ENCODE peak calls at places on chromosome 21, in seven cellular contexts. S, N, O, W, U, C and D are unnamed samples.

GRCh38 chr21:46291561-46291960 is 5.4 kb downstream of the YBEY start:
- DNase-seq in S (no peak), U (no peak), W (no peak), O (no peak), C (no peak), N (no peak), D (no peak)

GRCh38 chr21:34534522-34534921 is 22.5 kb upstream of the KCNE1 start:
- DNase-seq in W (no peak), S (no peak), O (no peak), U (no peak), C (no peak), N (peak; percentile 46), D (no peak)

GRCh38 chr21:26846036-26846931 is 1.1 kb upstream of the ADAMTS1 start:
- DNase-seq in C (peak; percentile 91), O (peak; percentile 71), W (no peak), U (peak; percentile 71), S (peak; percentile 76), N (peak; percentile 85), D (no peak)

GRCh38 chr21:23016617-23017016 is 2018.4 kb downstream of the NCAM2 start:
- DNase-seq in S (no peak), U (no peak), W (no peak), N (no peak), C (no peak), O (no peak), D (no peak)

GRCh38 chr21:21238882-21239400 is 240.7 kb downstream of the NCAM2 start:
- DNase-seq in W (no peak), S (no peak), N (no peak), C (no peak), U (no peak), O (no peak), D (no peak)

GRCh38 chr21:39911286-39911685 is 44.0 kb downstream of the PCP4 start:
- DNase-seq in N (no peak), C (no peak), W (no peak), S (no peak), O (no peak), U (no peak), D (no peak)

GRCh38 chr21:25999935-26000582 is 170.5 kb downstream of the APP start:
- DNase-seq in W (peak; percentile 12), U (no peak), C (no peak), N (no peak), S (no peak), O (no peak), D (no peak)

GRCh38 chr21:38985423-38986378 is 180.0 kb downstream of the ETS2 start:
- DNase-seq in C (peak; percentile 72), S (peak; percentile 93), W (no peak), O (peak; percentile 72), N (peak; percentile 100), U (peak; percentile 93), D (peak; percentile 95)

GRCh38 chr21:36839123-36839522 is 127.3 kb downstream of the HLCS start:
- DNase-seq in O (no peak), W (no peak), N (peak; percentile 42), U (peak; percentile 67), S (no peak), C (no peak), D (no peak)

GRCh38 chr21:40768056-40768455 is 78.9 kb downstream of the DSCAM start:
- DNase-seq in O (no peak), S (no peak), W (no peak), N (no peak), U (no peak), C (no peak), D (no peak)

GRCh38 chr21:25506268-25506667 is 101.0 kb downstream of the MRPL39 start:
- DNase-seq in O (no peak), C (no peak), S (no peak), N (no peak), U (no peak), W (no peak), D (no peak)

GRCh38 chr21:22842875-22843274 is 1844.7 kb downstream of the NCAM2 start:
- DNase-seq in W (no peak), N (no peak), U (no peak), S (no peak), O (no peak), C (no peak), D (no peak)

GRCh38 chr21:35231115-35231514 is 182.0 kb upstream of the RUNX1 start:
- DNase-seq in S (no peak), O (no peak), W (no peak), C (no peak), U (no peak), N (no peak), D (no peak)

GRCh38 chr21:35873441-35873840 is 186.9 kb downstream of the SETD4 start:
- DNase-seq in W (no peak), O (no peak), S (no peak), U (no peak), N (no peak), C (no peak), D (no peak)

GRCh38 chr21:34844924-34845238 is 176.1 kb downstream of the CLIC6 start:
- DNase-seq in U (no peak), O (no peak), W (no peak), S (no peak), N (no peak), C (no peak), D (no peak)

DNA sequence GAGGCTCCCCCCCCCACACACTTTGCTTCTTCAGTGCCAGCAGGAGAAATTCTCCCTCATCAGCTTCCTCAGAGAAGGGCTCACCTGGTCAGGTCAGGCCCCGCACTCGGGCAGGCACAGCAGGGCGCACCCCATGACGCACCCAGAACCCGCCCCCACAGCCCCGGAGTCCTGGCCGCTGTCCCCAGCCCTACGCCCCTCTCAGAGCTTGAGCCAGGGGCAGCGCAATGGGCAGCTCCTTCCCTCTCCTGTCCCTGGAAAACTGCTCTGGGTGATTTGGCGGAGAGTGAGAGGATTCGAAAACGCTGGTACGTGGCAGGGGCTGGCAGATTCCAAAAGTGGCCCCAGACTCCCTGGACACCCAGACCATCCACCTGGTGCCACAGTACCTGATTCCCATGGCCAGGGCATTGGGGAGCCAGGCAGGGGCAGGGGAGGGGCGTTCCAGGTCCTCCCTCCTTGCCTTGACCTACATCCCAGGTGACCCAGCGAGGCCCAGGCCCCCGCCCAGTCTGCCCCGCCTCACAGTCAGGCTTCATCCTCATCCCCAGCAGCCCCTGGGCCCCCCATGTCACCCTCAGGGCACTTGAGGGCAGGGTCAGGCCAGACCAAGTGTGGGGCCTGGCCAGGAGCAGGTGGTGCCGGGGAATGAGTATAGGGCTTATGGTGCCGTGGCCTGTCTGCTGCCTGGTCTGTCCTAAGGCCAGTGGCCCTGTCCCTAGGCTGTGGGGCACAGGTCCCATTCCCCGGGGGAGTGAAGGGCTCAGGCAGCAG is 23.8 kb downstream of the RRP1 start:
- DNase-seq in N (no peak), S (no peak), U (no peak), W (no peak), C (no peak), O (no peak), D (no peak)
- TF ChIP-seq CTCF in N (no peak), S (no peak), U (no peak), W (no peak), C (no peak), O (no peak), D (no peak)

GRCh38 chr21:33026878-33027400 is 1.2 kb downstream of the OLIG2 start:
- DNase-seq in W (no peak), C (no peak), N (peak; percentile 8), S (no peak), O (no peak), U (peak; percentile 39), D (no peak)

GRCh38 chr21:33024278-33025103 is 1.2 kb upstream of the OLIG2 start:
- DNase-seq in C (no peak), O (no peak), S (no peak), N (no peak), W (no peak), U (no peak), D (no peak)

GRCh38 chr21:33025106-33025470 is 647 bp upstream of the OLIG2 start:
- DNase-seq in O (no peak), U (no peak), S (no peak), C (no peak), N (no peak), W (no peak), D (no peak)

GRCh38 chr21:33026299-33026858 is 644 bp downstream of the OLIG2 start:
- DNase-seq in U (no peak), C (no peak), N (no peak), S (no peak), O (no peak), W (no peak), D (no peak)

GRCh38 chr21:33025471-33026298 is at the start of gene OLIG2:
- DNase-seq in W (no peak), C (no peak), O (no peak), S (no peak), N (no peak), U (no peak), D (no peak)
- H3K4me3 ChIP-seq in W (no peak within 1 kb of the TSS), C (peak within 1 kb of the TSS; percentile 25), O (no peak within 1 kb of the TSS), S (no peak within 1 kb of the TSS), N (no peak within 1 kb of the TSS), U (no peak within 1 kb of the TSS), D (no peak within 1 kb of the TSS)

DNA sequence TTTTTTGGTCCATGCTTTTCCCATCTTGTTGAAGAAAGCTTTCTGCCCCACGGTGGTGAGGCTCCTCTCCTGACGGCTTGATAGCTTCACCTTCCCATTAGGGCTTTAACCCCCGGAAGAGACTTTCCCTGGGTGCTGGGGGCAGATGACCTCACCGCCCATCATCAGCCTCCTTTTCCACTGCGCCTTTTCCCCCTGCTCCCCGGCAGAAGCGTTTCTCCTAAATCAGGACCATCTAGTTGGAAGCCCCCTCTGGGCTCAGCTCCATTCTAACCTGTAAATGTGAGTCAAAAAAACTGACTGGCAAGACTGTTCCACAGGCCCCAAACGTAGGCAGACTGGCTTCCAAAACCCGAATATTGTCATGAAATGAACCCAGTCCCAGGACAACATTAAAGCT is 6.7 kb downstream of the POFUT2 start:
- DNase-seq in C (no peak), N (no peak), S (no peak), W (no peak), U (no peak), O (no peak), D (no peak)
- TF ChIP-seq CTCF in C (no peak), N (no peak), S (no peak), W (no peak), U (no peak), O (no peak), D (no peak)

DNA sequence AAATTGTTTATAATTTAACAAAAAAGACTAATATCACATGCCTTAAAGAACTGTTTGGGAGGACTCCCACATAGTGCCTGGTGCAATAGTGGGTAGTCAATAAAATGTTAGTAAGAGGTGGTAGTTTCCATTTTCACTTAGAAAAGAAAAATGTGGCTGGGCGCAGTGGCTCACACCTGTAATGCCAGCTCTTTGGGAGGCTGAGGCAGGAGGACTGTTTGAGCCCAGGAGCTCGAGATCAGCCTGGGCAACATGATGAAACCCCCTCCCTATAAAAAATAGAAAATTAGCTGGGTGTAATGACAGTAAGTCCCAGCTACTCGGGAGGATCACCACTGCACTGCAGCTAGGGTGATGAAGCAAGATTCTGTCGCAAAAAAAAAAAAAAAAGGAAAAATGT is 24.5 kb downstream of the C21orf91 start:
- DNase-seq in N (no peak), C (no peak), W (no peak), O (no peak), S (no peak), U (no peak), D (no peak)
- H3K4me3 ChIP-seq in N (no peak overlapping the region), C (peak overlapping the region; percentile 54), W (no peak overlapping the region), O (no peak overlapping the region), S (no peak overlapping the region), U (no peak overlapping the region), D (no peak overlapping the region)